ENCODE peak calls at places on chromosomes 11 and 22, in six cellular contexts. B is H9, G is mesendoderm, V is neuronal stem cell, O is H1, X is mesenchymal stem cell. U is an unnamed sample.

GRCh38 chr11:72808415-72808814 is 5.8 kb upstream of the ATG16L2 start:
- DNase-seq in B (no peak), G (no peak), V (no peak), O (no peak), X (peak; percentile 54), U (peak; percentile 46)

GRCh38 chr22:35357883-35358621 is 22.8 kb upstream of the HMOX1 start:
- DNase-seq in B (no peak), G (no peak), V (no peak), O (no peak), X (no peak), U (peak; percentile 40)

GRCh38 chr22:40463017-40463631 is 92.7 kb downstream of the SGSM3 start:
- DNase-seq in B (no peak), G (no peak), V (no peak), O (no peak), X (no peak), U (no peak)

GRCh38 chr11:76910620-76911414 is 50.1 kb downstream of the ACER3 start:
- DNase-seq in B (peak; percentile 38), G (peak; percentile 68), V (no peak), O (no peak), X (peak; percentile 26), U (no peak)

GRCh38 chr11:36509265-36509664 is 807 bp downstream of the TRAF6 start:
- DNase-seq in B (no peak), G (peak; percentile 61), V (peak; percentile 15), O (no peak), X (peak; percentile 83), U (peak; percentile 31)

GRCh38 chr22:19275513-19275912 is 16.0 kb downstream of the CLTCL1 start:
- DNase-seq in B (no peak), G (no peak), V (no peak), O (no peak), X (no peak), U (no peak)

GRCh38 chr22:23384451-23384850 is 195.6 kb downstream of the IGLL1 start:
- DNase-seq in B (no peak), G (no peak), V (no peak), O (no peak), X (no peak), U (no peak)

GRCh38 chr11:5808500-5809121 is at the start of gene OR52N2:
- DNase-seq in B (peak; percentile 77), G (peak; percentile 80), V (peak; percentile 81), O (no peak), X (peak; percentile 77), U (peak; percentile 65)

GRCh38 chr11:72924568-72925190 is 110.5 kb downstream of the ATG16L2 start:
- DNase-seq in B (no peak), G (peak; percentile 7), V (no peak), O (no peak), X (peak; percentile 38), U (peak; percentile 57)

GRCh38 chr11:14380125-14380936 is 21.3 kb upstream of the RRAS2 start:
- DNase-seq in B (no peak), G (no peak), V (no peak), O (no peak), X (no peak), U (no peak)

GRCh38 chr11:76169473-76169881 is 36.8 kb downstream of the WNT11 start:
- DNase-seq in B (no peak), G (peak; percentile 29), V (no peak), O (no peak), X (no peak), U (no peak)

GRCh38 chr11:74417860-74418508 is 19.8 kb upstream of the PGM2L1 start:
- DNase-seq in B (no peak), G (no peak), V (no peak), O (no peak), X (peak; percentile 26), U (peak; percentile 14)

GRCh38 chr11:134557571-134558257 is 145.7 kb upstream of the B3GAT1 start:
- DNase-seq in B (no peak), G (no peak), V (no peak), O (no peak), X (no peak), U (no peak)

GRCh38 chr11:62705401-62705800 is 1.8 kb downstream of the BSCL2 start:
- DNase-seq in B (peak; percentile 41), G (peak; percentile 39), V (no peak), O (no peak), X (no peak), U (no peak)

GRCh38 chr11:18698341-18699268 is at the start of gene TMEM86A:
- DNase-seq in B (peak; percentile 94), G (peak; percentile 92), V (peak; percentile 91), O (no peak), X (peak; percentile 81), U (peak; percentile 60)

GRCh38 chr11:65646921-65647701 is 9.2 kb downstream of the SIPA1 start:
- DNase-seq in B (peak; percentile 83), G (peak; percentile 51), V (peak; percentile 17), O (no peak), X (peak; percentile 34), U (no peak)

GRCh38 chr22:38860291-38861169 is 11.5 kb downstream of the CBX6 start:
- DNase-seq in B (peak; percentile 71), G (no peak), V (no peak), O (no peak), X (no peak), U (no peak)

GRCh38 chr11:90722552-90723190 is 499.8 kb upstream of the CHORDC1 start:
- DNase-seq in B (no peak), G (no peak), V (no peak), O (no peak), X (no peak), U (no peak)

GRCh38 chr22:29342577-29343312 is 27.2 kb upstream of the RASL10A start:
- DNase-seq in B (no peak), G (no peak), V (no peak), O (no peak), X (no peak), U (no peak)

GRCh38 chr22:23142546-23143105 is 836 bp upstream of the RSPH14 start:
- DNase-seq in B (no peak), G (no peak), V (no peak), O (no peak), X (no peak), U (no peak)

GRCh38 chr11:7246179-7246578 is 5.5 kb upstream of the SYT9 start:
- DNase-seq in B (no peak), G (no peak), V (no peak), O (no peak), X (no peak), U (no peak)

DNA sequence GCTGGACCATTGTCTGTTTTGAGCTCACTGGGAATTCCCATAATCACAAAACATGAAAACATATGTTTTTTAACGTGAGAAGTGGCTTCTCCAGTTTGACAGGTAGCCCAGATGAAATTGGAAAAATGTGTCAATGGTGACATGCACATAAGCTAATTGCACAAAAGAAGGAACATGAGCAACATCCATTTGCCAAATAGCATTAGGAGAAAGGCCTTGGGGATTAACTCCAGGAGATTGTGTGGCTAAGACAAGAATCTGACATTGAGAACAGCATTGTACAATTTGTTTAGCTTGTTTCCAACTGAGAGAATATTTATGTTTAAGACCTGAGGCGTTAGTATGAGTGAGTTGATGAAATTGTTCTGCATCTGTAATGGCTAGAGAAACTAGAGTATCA is 147.0 kb upstream of the API5 start:
- DNase-seq in B (no peak), G (no peak), V (no peak), O (no peak), X (no peak), U (no peak)
- H2BK15ac ChIP-seq in B (no peak overlapping the region), G (no peak overlapping the region), V (no peak overlapping the region), O (no peak overlapping the region), X (no peak overlapping the region), U (no peak overlapping the region)

GRCh38 chr11:32233276-32233675 is 142.4 kb downstream of the RCN1 start:
- DNase-seq in B (no peak), G (no peak), V (no peak), O (no peak), X (no peak), U (no peak)

GRCh38 chr11:32231909-32232493 is 141.1 kb downstream of the RCN1 start:
- DNase-seq in B (peak; percentile 67), G (peak; percentile 70), V (peak; percentile 39), O (peak; percentile 23), X (peak; percentile 29), U (peak; percentile 14)

GRCh38 chr11:32232516-32232915 is 141.6 kb downstream of the RCN1 start:
- DNase-seq in B (no peak), G (no peak), V (no peak), O (no peak), X (no peak), U (no peak)

GRCh38 chr11:32229566-32230240 is 138.8 kb downstream of the RCN1 start:
- DNase-seq in B (no peak), G (no peak), V (no peak), O (no peak), X (no peak), U (no peak)

GRCh38 chr11:32233928-32234327 is 143.1 kb downstream of the RCN1 start:
- DNase-seq in B (no peak), G (no peak), V (no peak), O (no peak), X (no peak), U (no peak)
- H2BK15ac ChIP-seq in B (no peak overlapping the region), G (no peak overlapping the region), V (no peak overlapping the region), O (no peak overlapping the region), X (no peak overlapping the region), U (no peak overlapping the region)

GRCh38 chr11:69468911-69469885 is 12.3 kb upstream of the LINC01488 start:
- DNase-seq in B (no peak), G (no peak), V (no peak), O (no peak), X (no peak), U (no peak)

GRCh38 chr11:69470301-69470700 is 11.2 kb upstream of the LINC01488 start:
- DNase-seq in B (no peak), G (no peak), V (no peak), O (no peak), X (no peak), U (no peak)

GRCh38 chr11:69467196-69467595 is 14.3 kb upstream of the LINC01488 start:
- DNase-seq in B (no peak), G (no peak), V (no peak), O (no peak), X (no peak), U (no peak)

GRCh38 chr11:69467646-69468045 is 13.8 kb upstream of the LINC01488 start:
- DNase-seq in B (no peak), G (no peak), V (no peak), O (no peak), X (no peak), U (no peak)

DNA sequence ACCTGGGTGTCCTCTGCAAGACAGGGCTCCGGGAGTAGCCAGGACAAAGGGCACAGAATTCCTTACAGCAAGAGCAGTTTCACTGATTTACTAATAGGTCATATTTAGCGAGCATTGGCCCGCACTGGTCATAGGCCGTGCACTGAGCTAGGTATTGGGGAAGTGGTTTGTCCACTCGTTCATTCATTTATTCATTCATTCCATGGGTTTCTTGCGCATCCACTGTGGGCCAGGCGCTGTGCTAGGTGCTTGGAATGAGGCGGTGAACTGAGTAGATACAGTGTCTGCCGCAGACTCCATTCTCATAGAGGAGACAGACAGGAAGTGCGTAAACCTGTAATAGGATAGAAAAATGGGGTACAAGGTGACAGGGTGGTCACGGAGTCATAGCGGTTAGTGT is 13.2 kb upstream of the LINC01488 start:
- DNase-seq in B (no peak), G (no peak), V (no peak), O (no peak), X (no peak), U (no peak)
- H2BK15ac ChIP-seq in B (no peak overlapping the region), G (no peak overlapping the region), V (no peak overlapping the region), O (no peak overlapping the region), X (no peak overlapping the region), U (no peak overlapping the region)

GRCh38 chr11:122494171-122494570 is 161.4 kb upstream of the UBASH3B start:
- DNase-seq in B (no peak), G (no peak), V (no peak), O (no peak), X (no peak), U (peak; percentile 1)
- H2BK15ac ChIP-seq in B (no peak overlapping the region), G (no peak overlapping the region), V (no peak overlapping the region), O (no peak overlapping the region), X (no peak overlapping the region), U (no peak overlapping the region)

U was measured in IMR-90.